ENCODE peak calls at places on chromosomes 2 and 18, in five cellular contexts. B is K562, Z is endothelial cell of umbilical vein, S is GM12878, U is fibroblast of lung. E is an unnamed sample. For H3K4me1, the result is how much of the 10 kb centered on the place peaks cover.

GRCh38 chr2:113282747-113283533 is 4.2 kb upstream of the PAX8 start:
- DNase-seq in B (no peak), Z (no peak), S (no peak), U (peak), E (no peak)

GRCh38 chr2:58313926-58314325 is 72.8 kb upstream of the FANCL start:
- DNase-seq in B (no peak), Z (no peak), S (no peak), U (no peak), E (no peak)

GRCh38 chr2:54901224-54901986 is 148.8 kb downstream of the RTN4 start:
- DNase-seq in B (no peak), Z (no peak), S (no peak), U (no peak), E (no peak)

GRCh38 chr2:3563521-3563976 is 5.4 kb upstream of the RNASEH1 start:
- DNase-seq in B (no peak), Z (no peak), S (peak), U (no peak), E (no peak)

GRCh38 chr18:2337552-2338141 is 233.7 kb downstream of the METTL4 start:
- DNase-seq in B (peak), Z (peak), S (no peak), U (no peak), E (peak)

GRCh38 chr2:183059561-183059960 is 19.0 kb upstream of the DUSP19 start:
- DNase-seq in B (peak), Z (peak), S (no peak), U (peak), E (no peak)

GRCh38 chr18:13294309-13294708 is 75.7 kb downstream of the LDLRAD4 start:
- DNase-seq in B (no peak), Z (no peak), S (no peak), U (no peak), E (no peak)

GRCh38 chr2:37683926-37684780 is 12.7 kb upstream of the CDC42EP3 start:
- DNase-seq in B (no peak), Z (no peak), S (no peak), U (peak), E (no peak)

GRCh38 chr2:231099918-231100317 is 24.9 kb downstream of the HTR2B start:
- DNase-seq in B (no peak), Z (no peak), S (no peak), U (no peak), E (peak)
- H3K4me1 ChIP-seq in B (under half), Z (under half), S (under half), U (under half), E (under half)

GRCh38 chr2:128282246-128282975 is 36.3 kb downstream of the HS6ST1 start:
- DNase-seq in B (no peak), Z (no peak), S (no peak), U (no peak), E (no peak)
- H3K27ac ChIP-seq in B (no peak), Z (no peak), S (no peak), U (no peak), E (no peak)

GRCh38 chr2:70127920-70128444 is 40.7 kb downstream of the PCBP1 start:
- DNase-seq in B (no peak), Z (no peak), S (no peak), U (no peak), E (no peak)
- H3K4me1 ChIP-seq in B (half or more), Z (under half), S (half or more), U (under half), E (under half)

DNA sequence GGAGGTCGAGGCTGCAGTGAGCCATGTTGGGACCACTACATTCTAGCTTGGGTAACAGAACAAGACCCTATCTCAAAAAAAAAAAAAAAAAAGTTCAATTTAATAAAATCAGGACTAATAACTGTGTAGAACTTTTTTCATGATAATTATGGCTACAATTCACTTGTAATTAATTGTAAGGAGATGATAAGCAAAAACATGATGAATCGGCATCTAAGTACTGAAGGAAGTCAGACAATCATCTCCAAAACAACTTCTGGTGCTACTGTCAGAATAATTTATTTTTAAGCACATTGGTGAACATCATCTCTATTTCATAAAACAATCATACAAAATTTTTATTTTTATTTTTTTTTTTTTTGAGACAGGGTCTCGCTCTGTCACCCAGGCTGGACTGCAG is 9.7 kb upstream of the MTHFD2 start:
- DNase-seq in B (no peak), Z (no peak), S (no peak), U (no peak), E (no peak)
- H3K27ac ChIP-seq in B (no peak), Z (no peak), S (no peak), U (no peak), E (no peak)

GRCh38 chr18:25234363-25234639 is 117.7 kb downstream of the ZNF521 start:
- DNase-seq in B (no peak), Z (no peak), S (no peak), U (no peak), E (no peak)

GRCh38 chr18:25236736-25237135 is 115.2 kb downstream of the ZNF521 start:
- DNase-seq in B (no peak), Z (no peak), S (no peak), U (no peak), E (no peak)

GRCh38 chr18:25235648-25236047 is 116.3 kb downstream of the ZNF521 start:
- DNase-seq in B (no peak), Z (peak), S (no peak), U (no peak), E (no peak)

GRCh38 chr18:25233582-25234362 is 118.2 kb downstream of the ZNF521 start:
- DNase-seq in B (no peak), Z (peak), S (no peak), U (peak), E (no peak)

DNA sequence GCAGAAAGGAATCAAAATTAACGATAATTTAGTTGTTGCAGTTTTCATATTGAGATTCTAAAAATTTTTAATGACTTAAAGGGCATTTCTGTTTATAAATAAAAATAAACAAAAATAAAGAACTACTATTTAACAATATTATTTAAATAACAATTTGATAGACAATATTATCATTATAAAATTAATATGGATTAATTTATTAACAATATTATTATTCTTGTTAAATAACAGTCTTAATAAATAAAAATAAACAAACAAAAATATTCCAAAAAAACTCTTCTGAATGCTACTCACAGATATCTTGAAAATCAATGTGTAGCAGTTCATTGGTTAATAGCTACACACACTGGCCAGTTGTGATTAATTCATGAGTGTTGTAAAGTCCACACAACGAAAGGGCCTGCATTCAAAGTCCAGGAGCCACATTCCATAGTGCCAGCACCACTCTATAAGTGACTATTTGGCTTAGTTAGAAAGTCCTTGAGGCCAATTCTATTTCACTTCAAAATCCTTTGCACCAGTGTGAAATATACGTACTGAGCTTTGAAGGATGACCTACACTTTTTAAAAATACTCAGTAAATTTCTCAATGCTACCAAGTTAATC is 117.1 kb downstream of the ZNF521 start:
- DNase-seq in B (no peak), Z (peak), S (no peak), U (no peak), E (no peak)
- H3K4me1 ChIP-seq in B (under half), Z (half or more), S (under half), U (under half), E (under half)

DNA sequence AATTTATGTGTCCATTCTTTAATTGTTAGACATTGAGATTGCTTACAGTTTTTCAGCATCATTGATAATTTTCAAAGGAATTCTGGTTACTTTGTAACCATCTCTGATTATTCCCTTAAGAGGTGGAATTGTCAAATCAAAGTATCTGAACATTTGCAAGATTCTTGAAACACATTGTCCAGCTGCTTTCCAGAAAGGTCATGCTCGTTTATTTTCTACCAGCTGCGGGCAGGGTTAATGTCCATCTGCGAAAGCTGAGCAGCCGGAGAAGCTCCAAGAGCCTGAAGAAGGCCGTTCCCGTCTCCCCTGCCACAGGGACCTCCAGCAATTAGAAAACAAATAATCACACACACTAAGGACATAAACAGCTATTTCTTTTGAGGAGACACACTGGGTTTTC is 76.1 kb upstream of the TXNDC2 start:
- DNase-seq in B (no peak), Z (no peak), S (no peak), U (no peak), E (no peak)
- H3K27ac ChIP-seq in B (no peak), Z (no peak), S (no peak), U (no peak), E (no peak)

DNA sequence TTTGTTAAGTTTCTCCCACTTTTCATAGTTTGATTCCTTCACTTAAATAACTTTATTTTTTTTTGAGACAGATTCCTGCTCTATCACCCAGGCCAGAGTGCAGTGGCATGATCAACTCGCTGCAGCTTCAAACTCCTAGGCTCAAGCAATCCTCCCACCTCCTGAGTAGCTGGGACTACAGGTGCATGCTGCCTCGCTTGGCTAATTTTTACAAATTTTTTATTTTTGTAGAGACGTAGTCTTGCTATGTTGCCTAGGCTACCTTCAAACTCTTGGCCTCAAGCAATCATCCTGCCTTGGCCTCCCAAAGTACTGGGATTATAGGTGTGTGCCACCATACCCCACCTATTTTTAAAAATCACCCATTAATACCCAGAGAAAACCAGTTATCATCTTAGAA is 14.2 kb upstream of the WIPF1 start:
- DNase-seq in B (no peak), Z (no peak), S (no peak), U (no peak), E (no peak)
- H3K4me1 ChIP-seq in B (under half), Z (under half), S (half or more), U (under half), E (under half)

DNA sequence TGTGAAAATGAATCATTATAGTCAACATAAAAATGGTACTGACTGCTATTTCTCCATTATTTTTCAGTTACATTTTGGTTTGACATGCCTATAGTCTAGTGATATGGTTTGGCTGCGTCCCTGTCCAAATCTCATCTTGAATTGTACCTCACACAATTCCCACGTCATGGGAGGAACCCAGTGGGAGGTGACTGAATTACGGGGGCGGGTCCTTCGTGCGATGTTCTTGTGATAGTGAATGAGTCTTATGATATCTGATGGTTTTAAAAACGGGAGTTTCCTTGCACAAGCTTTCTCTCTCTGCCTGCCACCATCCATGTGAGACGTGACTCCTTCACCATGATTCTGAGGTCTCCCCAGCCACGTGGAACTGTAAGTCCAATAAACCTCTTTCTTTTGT is 70.3 kb downstream of the BAZ2B start:
- DNase-seq in B (no peak), Z (no peak), S (no peak), U (no peak), E (no peak)
- H3K27ac ChIP-seq in B (no peak), Z (no peak), S (no peak), U (no peak), E (no peak)

GRCh38 chr2:108589786-108590185 is 55.5 kb downstream of the LIMS1 start:
- DNase-seq in B (no peak), Z (peak), S (no peak), U (peak), E (no peak)

GRCh38 chr2:108593547-108594098 is 59.4 kb downstream of the LIMS1 start:
- DNase-seq in B (no peak), Z (peak), S (no peak), U (peak), E (no peak)

GRCh38 chr2:108591163-108591562 is 56.9 kb downstream of the LIMS1 start:
- DNase-seq in B (no peak), Z (no peak), S (no peak), U (no peak), E (no peak)

GRCh38 chr2:108594132-108594981 is 60.1 kb downstream of the LIMS1 start:
- DNase-seq in B (no peak), Z (peak), S (no peak), U (peak), E (no peak)

DNA sequence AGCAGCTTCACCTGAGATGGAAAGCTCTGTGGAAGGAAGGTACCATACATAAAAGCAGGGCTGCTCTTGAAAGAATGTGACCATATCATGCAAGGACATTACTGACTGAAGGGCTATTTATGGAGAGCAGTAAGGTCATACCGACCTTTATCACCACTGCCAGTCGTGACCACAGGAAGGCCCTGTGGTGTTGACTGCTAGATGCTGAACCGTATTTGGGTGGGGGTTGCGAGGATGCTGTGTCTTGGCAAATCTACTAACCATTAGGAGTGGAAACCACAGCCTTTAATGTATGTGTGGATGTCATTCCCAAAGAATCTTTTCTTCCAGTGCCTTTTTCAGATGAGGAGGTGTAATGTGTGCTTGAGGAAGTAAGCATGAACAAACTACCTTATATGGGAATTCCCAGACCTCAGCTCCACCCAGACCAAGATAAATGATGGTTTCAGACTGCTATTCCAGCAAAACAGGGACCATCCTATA is 60.8 kb downstream of the LIMS1 start:
- DNase-seq in B (peak), Z (peak), S (no peak), U (peak), E (no peak)
- H3K4me1 ChIP-seq in B (half or more), Z (half or more), S (under half), U (under half), E (under half)

E was measured in iPS DF 6.9.